ENCODE peak calls at places on chromosomes 3 and 15, in eight cellular contexts. D is AG04450; F is HuH-7; X is posterior cingulate gyrus; A is NCI-H460; T is IMR-90; W is smooth muscle cell of the brain vasculature; L is stimulated activated CD8-positive, alpha-beta memory T cell treated with anti-CD3 and anti-CD28 coated beads, Interleukin-4, amount 100 ng/mL, for 4 hours. K is an unnamed sample.
A peak's percentile ranks its signal among the peaks of the same experiment; 100 is the strongest.

GRCh38 chr3:80215191-80215590 is 447.4 kb upstream of the ROBO1 start:
- DNase-seq in D (no peak), F (no peak), X (no peak), A (no peak), T (no peak), W (no peak), L (no peak), K (no peak)

GRCh38 chr15:74240002-74240568 is 4.0 kb downstream of the CCDC33 start:
- DNase-seq in D (no peak), F (no peak), X (peak; percentile 83), A (peak; percentile 29), T (peak; percentile 35), W (peak; percentile 80), L (no peak), K (peak; percentile 71)

GRCh38 chr3:149487598-149488197 is 13.2 kb downstream of the TM4SF4 start:
- DNase-seq in D (no peak), F (no peak), X (no peak), A (peak; percentile 11), T (no peak), W (no peak), L (no peak), K (no peak)

GRCh38 chr3:53045107-53045783 is 628 bp downstream of the SFMBT1 start:
- DNase-seq in D (no peak), F (peak; percentile 33), X (peak; percentile 40), A (peak; percentile 47), T (peak; percentile 43), W (no peak), L (peak; percentile 27), K (no peak)

GRCh38 chr3:42690766-42691680 is 5.7 kb downstream of the KLHL40 start:
- DNase-seq in D (no peak), F (no peak), X (no peak), A (no peak), T (no peak), W (no peak), L (no peak), K (no peak)

GRCh38 chr3:39264053-39264452 is 15.8 kb downstream of the CX3CR1 start:
- DNase-seq in D (no peak), F (no peak), X (no peak), A (no peak), T (no peak), W (no peak), L (no peak), K (no peak)

GRCh38 chr3:61565569-61565968 is 4.2 kb downstream of the PTPRG start:
- DNase-seq in D (no peak), F (no peak), X (no peak), A (no peak), T (peak; percentile 28), W (no peak), L (no peak), K (no peak)

GRCh38 chr3:45110185-45110833 is 35.9 kb downstream of the CDCP1 start:
- DNase-seq in D (no peak), F (peak; percentile 66), X (no peak), A (no peak), T (no peak), W (no peak), L (no peak), K (no peak)

GRCh38 chr15:79846539-79846938 is 50.3 kb downstream of the MTHFS start:
- DNase-seq in D (no peak), F (no peak), X (no peak), A (no peak), T (no peak), W (no peak), L (no peak), K (no peak)

GRCh38 chr3:4589475-4590111 is 96.4 kb downstream of the ITPR1 start:
- DNase-seq in D (no peak), F (no peak), X (no peak), A (no peak), T (no peak), W (no peak), L (no peak), K (no peak)

GRCh38 chr15:64720188-64720587 is 55.2 kb downstream of the RBPMS2 start:
- DNase-seq in D (no peak), F (no peak), X (no peak), A (no peak), T (no peak), W (no peak), L (no peak), K (no peak)

GRCh38 chr3:172520332-172520831 is 2.8 kb downstream of the TNFSF10 start:
- DNase-seq in D (peak; percentile 63), F (no peak), X (no peak), A (no peak), T (peak; percentile 95), W (no peak), L (no peak), K (no peak)

GRCh38 chr3:41418961-41419691 is 219.8 kb downstream of the CTNNB1 start:
- DNase-seq in D (peak; percentile 7), F (no peak), X (no peak), A (peak; percentile 14), T (peak; percentile 45), W (peak; percentile 94), L (no peak), K (no peak)

GRCh38 chr3:143302638-143303171 is 183.1 kb downstream of the CHST2 start:
- DNase-seq in D (peak; percentile 29), F (no peak), X (no peak), A (no peak), T (peak; percentile 74), W (peak; percentile 29), L (no peak), K (peak; percentile 68)

GRCh38 chr3:124676236-124676635 is 54.0 kb upstream of the UMPS start:
- DNase-seq in D (peak; percentile 21), F (no peak), X (no peak), A (no peak), T (peak; percentile 87), W (no peak), L (no peak), K (no peak)

GRCh38 chr3:73796382-73796781 is 171.6 kb upstream of the PDZRN3 start:
- DNase-seq in D (no peak), F (no peak), X (no peak), A (no peak), T (no peak), W (no peak), L (no peak), K (no peak)

GRCh38 chr3:71066356-71066755 is 517.2 kb downstream of the FOXP1 start:
- DNase-seq in D (no peak), F (no peak), X (no peak), A (no peak), T (no peak), W (no peak), L (no peak), K (no peak)

GRCh38 chr15:68244235-68244634 is 14.7 kb upstream of the CLN6 start:
- DNase-seq in D (no peak), F (no peak), X (no peak), A (no peak), T (no peak), W (no peak), L (no peak), K (no peak)

GRCh38 chr3:99638244-99638948 is at the start of gene COL8A1:
- DNase-seq in D (peak; percentile 47), F (no peak), X (peak; percentile 14), A (peak; percentile 65), T (peak; percentile 77), W (no peak), L (no peak), K (no peak)

GRCh38 chr3:155745795-155746550 is 1.1 kb upstream of the PLCH1 start:
- DNase-seq in D (no peak), F (no peak), X (no peak), A (no peak), T (no peak), W (no peak), L (no peak), K (no peak)

GRCh38 chr15:84878504-84878903 is 6.0 kb upstream of the SLC28A1 start:
- DNase-seq in D (peak; percentile 6), F (peak; percentile 71), X (peak; percentile 53), A (peak; percentile 21), T (peak; percentile 44), W (peak; percentile 17), L (peak; percentile 15), K (no peak)

GRCh38 chr3:106963446-106963845 is 413.8 kb upstream of the CCDC54 start:
- DNase-seq in D (no peak), F (peak; percentile 17), X (no peak), A (no peak), T (peak; percentile 59), W (no peak), L (no peak), K (no peak)

GRCh38 chr15:76140069-76140454 is 80.3 kb downstream of the TMEM266 start:
- DNase-seq in D (no peak), F (no peak), X (no peak), A (no peak), T (no peak), W (no peak), L (no peak), K (no peak)

GRCh38 chr3:1855836-1856235 is 242.8 kb upstream of the CNTN4 start:
- DNase-seq in D (no peak), F (no peak), X (no peak), A (no peak), T (no peak), W (no peak), L (no peak), K (no peak)

GRCh38 chr15:42033214-42033873 is 12.5 kb upstream of the PLA2G4E start:
- DNase-seq in D (no peak), F (no peak), X (no peak), A (no peak), T (no peak), W (no peak), L (no peak), K (no peak)

GRCh38 chr3:149655826-149656599 is 1.8 kb downstream of the WWTR1 start:
- DNase-seq in D (no peak), F (no peak), X (no peak), A (no peak), T (no peak), W (no peak), L (no peak), K (no peak)

GRCh38 chr3:31288641-31289100 is 244.1 kb upstream of the STT3B start:
- DNase-seq in D (peak; percentile 13), F (peak; percentile 58), X (no peak), A (no peak), T (peak; percentile 60), W (peak; percentile 58), L (no peak), K (no peak)

GRCh38 chr15:40456738-40457137 is 14.0 kb upstream of the CHST14 start:
- DNase-seq in D (no peak), F (no peak), X (no peak), A (no peak), T (no peak), W (no peak), L (no peak), K (no peak)

GRCh38 chr15:90101130-90101968 is 919 bp downstream of the IDH2 start:
- DNase-seq in D (no peak), F (no peak), X (peak; percentile 55), A (no peak), T (no peak), W (no peak), L (no peak), K (no peak)

GRCh38 chr15:75916978-75917377 is 13.3 kb downstream of the FBXO22 start:
- DNase-seq in D (no peak), F (peak; percentile 12), X (no peak), A (no peak), T (no peak), W (no peak), L (no peak), K (no peak)

GRCh38 chr3:42755681-42756578 is 17.1 kb downstream of the CCDC13 start:
- DNase-seq in D (no peak), F (peak; percentile 71), X (no peak), A (no peak), T (peak; percentile 35), W (no peak), L (no peak), K (no peak)

GRCh38 chr15:69513986-69514385 is 61.4 kb downstream of the RPLP1 start:
- DNase-seq in D (no peak), F (no peak), X (no peak), A (no peak), T (no peak), W (no peak), L (no peak), K (no peak)

GRCh38 chr15:99212401-99212800 is 37.0 kb downstream of the TTC23 start:
- DNase-seq in D (no peak), F (no peak), X (no peak), A (peak; percentile 65), T (peak; percentile 47), W (no peak), L (no peak), K (no peak)

GRCh38 chr3:118165413-118165812 is 869.2 kb downstream of the IGSF11 start:
- DNase-seq in D (no peak), F (no peak), X (no peak), A (no peak), T (no peak), W (no peak), L (no peak), K (no peak)